ENCODE peak calls at places on chromosome 2, in seven cellular contexts. D, P, U, H, F, C and T are unnamed samples. For H3K4me1, the result is how much of the 10 kb centered on the place peaks cover.

GRCh38 chr2:234451852-234452625 is 44.8 kb downstream of the ARL4C start:
- DNase-seq in D (no peak), P (peak), U (peak), H (no peak), F (no peak), C (no peak), T (peak)

GRCh38 chr2:110674620-110675555 is 3.0 kb downstream of the BUB1 start:
- DNase-seq in D (no peak), P (peak), U (peak), H (no peak), F (peak), C (no peak), T (peak)

GRCh38 chr2:238113611-238114010 is 13.5 kb downstream of the ESPNL start:
- DNase-seq in D (no peak), P (no peak), U (no peak), H (no peak), F (no peak), C (no peak), T (no peak)

GRCh38 chr2:99397251-99397920 is 60.2 kb downstream of the EIF5B start:
- DNase-seq in D (no peak), P (no peak), U (no peak), H (no peak), F (no peak), C (no peak), T (no peak)

GRCh38 chr2:207561386-207562080 is 31.8 kb downstream of the CREB1 start:
- DNase-seq in D (no peak), P (no peak), U (peak), H (no peak), F (no peak), C (no peak), T (no peak)

GRCh38 chr2:47508641-47509040 is 105.7 kb downstream of the MSH2 start:
- DNase-seq in D (no peak), P (no peak), U (no peak), H (no peak), F (no peak), C (no peak), T (no peak)

GRCh38 chr2:188588235-188588634 is 296.6 kb downstream of the GULP1 start:
- DNase-seq in D (no peak), P (peak), U (no peak), H (no peak), F (no peak), C (no peak), T (no peak)

GRCh38 chr2:195863121-195863520 is 205.5 kb downstream of the DNAH7 start:
- DNase-seq in D (no peak), P (no peak), U (no peak), H (no peak), F (no peak), C (no peak), T (no peak)

GRCh38 chr2:1402064-1402463 is 11.2 kb upstream of the TPO start:
- DNase-seq in D (no peak), P (no peak), U (no peak), H (no peak), F (no peak), C (no peak), T (no peak)

DNA sequence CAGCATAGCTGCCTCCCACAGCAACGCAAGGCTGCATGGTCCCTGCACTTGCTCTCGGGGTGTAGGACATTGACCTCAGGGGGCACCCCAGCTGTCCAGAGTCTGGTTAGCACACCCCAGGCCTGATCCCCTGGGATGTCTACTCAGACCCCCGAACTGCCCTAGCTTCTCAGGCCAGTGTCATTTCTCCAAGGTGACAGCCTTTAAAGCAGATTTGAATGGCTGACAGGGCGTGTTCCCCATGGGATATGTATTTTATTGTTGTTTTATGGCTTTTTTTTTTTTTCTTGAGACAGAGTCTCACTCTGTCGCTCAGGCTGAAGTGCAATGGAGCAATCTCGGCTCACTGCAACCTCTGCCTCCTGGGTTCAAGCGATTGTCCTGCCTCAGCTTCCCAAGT is 40.8 kb upstream of the PTMA start:
- DNase-seq in D (no peak), P (no peak), U (no peak), H (no peak), F (no peak), C (no peak), T (no peak)
- TF ChIP-seq EZH2phosphoT487 in D (no peak), P (no peak), U (no peak), H (no peak), F (no peak), C (no peak), T (no peak)

DNA sequence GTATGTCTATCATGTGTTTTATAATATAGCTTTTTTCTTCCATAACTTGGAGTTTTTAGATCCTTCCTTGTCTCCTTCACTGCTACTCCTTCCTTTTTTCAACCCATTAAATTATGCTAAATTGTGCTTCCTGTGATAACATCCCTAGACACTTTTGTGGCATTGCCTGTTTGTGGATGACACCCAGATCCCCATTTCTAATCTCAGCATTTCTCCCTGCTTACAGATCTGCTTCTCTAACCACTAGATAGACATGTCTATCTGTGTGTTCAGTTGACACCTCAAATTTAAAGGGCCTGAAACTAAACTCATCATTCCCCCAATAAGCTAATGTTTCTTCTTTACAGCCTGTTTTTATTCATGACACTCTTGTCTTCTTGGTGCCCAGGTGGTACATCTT is 244.8 kb downstream of the BABAM2 start:
- DNase-seq in D (no peak), P (no peak), U (no peak), H (no peak), F (no peak), C (no peak), T (no peak)
- H3K4me1 ChIP-seq in D (under half), P (under half), U (under half), H (under half), F (under half), C (under half), T (under half)

GRCh38 chr2:11669454-11670291 is at the start of gene NTSR2:
- DNase-seq in D (no peak), P (no peak), U (peak), H (no peak), F (peak), C (peak), T (peak)
- H3K4me3 ChIP-seq in D (no peak), P (no peak), U (no peak), H (no peak), F (peak), C (no peak), T (no peak)

GRCh38 chr2:9232166-9232479 is 25.5 kb downstream of the ASAP2 start:
- DNase-seq in D (no peak), P (no peak), U (no peak), H (no peak), F (no peak), C (no peak), T (no peak)

GRCh38 chr2:9235388-9236344 is 29.1 kb downstream of the ASAP2 start:
- DNase-seq in D (no peak), P (no peak), U (peak), H (peak), F (no peak), C (no peak), T (peak)

GRCh38 chr2:9236867-9237266 is 30.3 kb downstream of the ASAP2 start:
- DNase-seq in D (no peak), P (no peak), U (no peak), H (no peak), F (no peak), C (no peak), T (no peak)

GRCh38 chr2:9232886-9233285 is 26.3 kb downstream of the ASAP2 start:
- DNase-seq in D (peak), P (no peak), U (no peak), H (peak), F (no peak), C (no peak), T (no peak)

DNA sequence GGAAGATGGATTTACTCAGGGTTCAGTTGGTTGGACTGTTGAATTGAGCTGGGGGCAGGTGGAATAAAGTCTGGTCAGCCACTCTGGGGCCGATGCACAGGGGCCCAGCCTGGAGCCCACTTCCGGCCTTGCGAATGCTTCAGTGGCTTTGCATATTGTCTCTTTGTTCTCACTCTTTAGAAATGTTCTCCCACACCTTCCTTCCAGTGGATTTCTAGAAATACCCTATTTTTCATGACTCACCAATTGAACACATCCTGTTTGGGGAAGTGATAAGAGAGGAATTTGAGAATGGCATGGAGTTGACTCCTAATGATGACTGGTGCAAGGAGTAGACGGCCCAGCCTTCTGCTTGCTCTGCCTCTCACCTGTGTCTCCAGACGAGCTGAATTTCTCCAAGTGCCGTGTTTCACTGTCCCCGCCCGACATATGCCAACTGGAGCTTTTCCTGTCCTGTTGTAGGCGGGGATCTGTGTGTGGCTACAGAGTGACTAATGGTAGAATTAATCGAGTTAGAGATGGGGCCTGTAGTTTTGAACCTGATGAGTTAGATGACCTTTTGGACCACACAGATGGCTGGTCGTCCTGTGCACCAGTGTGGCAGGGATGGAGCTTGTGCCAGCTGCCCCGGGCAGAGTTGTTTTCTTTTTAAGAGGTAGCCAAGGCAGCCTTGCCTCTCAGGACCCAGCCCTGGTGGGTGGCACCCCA is 28.2 kb downstream of the ASAP2 start:
- DNase-seq in D (peak), P (peak), U (peak), H (peak), F (no peak), C (no peak), T (peak)
- TF ChIP-seq EZH2phosphoT487 in D (no peak), P (no peak), U (peak), H (no peak), F (no peak), C (no peak), T (no peak)

DNA sequence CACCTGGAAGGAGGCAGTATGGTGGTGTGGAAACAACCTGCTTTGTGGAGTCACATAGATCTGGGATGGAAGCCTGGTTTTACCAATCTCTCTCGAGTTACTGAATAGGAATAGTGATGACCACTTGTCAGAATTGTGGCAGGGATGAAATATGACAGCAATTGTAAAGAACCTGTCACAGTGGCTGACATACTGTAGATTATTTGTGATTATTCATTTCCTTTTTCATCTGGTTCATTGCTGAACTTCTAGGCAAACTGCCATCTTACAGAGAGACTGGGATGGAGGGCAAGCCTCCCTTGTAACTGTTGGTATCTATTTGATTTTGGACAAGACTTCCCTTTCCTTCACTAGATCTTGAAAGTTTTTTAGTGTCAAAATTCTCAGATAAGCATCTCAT is 42.0 kb downstream of the FMNL2 start:
- DNase-seq in D (no peak), P (peak), U (no peak), H (no peak), F (no peak), C (no peak), T (no peak)
- H3K4me1 ChIP-seq in D (under half), P (under half), U (under half), H (under half), F (under half), C (under half), T (under half)

GRCh38 chr2:177243073-177243472 is 21.5 kb downstream of the NFE2L2 start:
- DNase-seq in D (no peak), P (no peak), U (no peak), H (no peak), F (no peak), C (no peak), T (no peak)

GRCh38 chr2:177244244-177244771 is 20.2 kb downstream of the NFE2L2 start:
- DNase-seq in D (no peak), P (no peak), U (peak), H (no peak), F (no peak), C (no peak), T (no peak)

GRCh38 chr2:177242136-177242987 is 22.2 kb downstream of the NFE2L2 start:
- DNase-seq in D (peak), P (peak), U (peak), H (peak), F (no peak), C (no peak), T (peak)

GRCh38 chr2:177245010-177245422 is 19.5 kb downstream of the NFE2L2 start:
- DNase-seq in D (peak), P (no peak), U (peak), H (no peak), F (peak), C (no peak), T (peak)

GRCh38 chr2:177243476-177243875 is 21.1 kb downstream of the NFE2L2 start:
- DNase-seq in D (no peak), P (no peak), U (peak), H (no peak), F (no peak), C (no peak), T (no peak)
- H3K4me3 ChIP-seq in D (no peak), P (peak), U (peak), H (no peak), F (no peak), C (no peak), T (no peak)

GRCh38 chr2:204663816-204664421 is 118.6 kb downstream of the PARD3B start:
- DNase-seq in D (no peak), P (no peak), U (no peak), H (no peak), F (no peak), C (no peak), T (no peak)

GRCh38 chr2:204664708-204665121 is 119.4 kb downstream of the PARD3B start:
- DNase-seq in D (no peak), P (peak), U (peak), H (no peak), F (peak), C (no peak), T (no peak)

GRCh38 chr2:204662956-204663355 is 117.7 kb downstream of the PARD3B start:
- DNase-seq in D (no peak), P (no peak), U (no peak), H (no peak), F (no peak), C (no peak), T (no peak)

GRCh38 chr2:204665771-204666170 is 120.5 kb downstream of the PARD3B start:
- DNase-seq in D (no peak), P (no peak), U (peak), H (no peak), F (no peak), C (no peak), T (no peak)

GRCh38 chr2:204665244-204665643 is 120.0 kb downstream of the PARD3B start:
- DNase-seq in D (no peak), P (peak), U (peak), H (no peak), F (peak), C (peak), T (no peak)
- TF ChIP-seq EZH2phosphoT487 in D (no peak), P (no peak), U (no peak), H (no peak), F (no peak), C (no peak), T (no peak)